ENCODE peak calls at places on chromosomes 3 and 15, in five cellular contexts. N, Y, Z, V and M are unnamed samples.

GRCh38 chr3:3699816-3700633 is 99.2 kb upstream of the LRRN1 start:
- DNase-seq in N (no peak), Y (no peak), Z (no peak), V (no peak), M (no peak)

GRCh38 chr3:124860599-124860998 is 26.6 kb downstream of the ITGB5 start:
- DNase-seq in N (peak; percentile 78), Y (no peak), Z (no peak), V (peak; percentile 96), M (peak; percentile 94)

GRCh38 chr3:72549819-72550581 is 298.2 kb downstream of the SHQ1 start:
- DNase-seq in N (no peak), Y (no peak), Z (no peak), V (no peak), M (no peak)

GRCh38 chr15:41494190-41494921 is 682 bp downstream of the ITPKA start:
- DNase-seq in N (no peak), Y (peak; percentile 19), Z (no peak), V (no peak), M (no peak)

GRCh38 chr3:14725015-14725431 is 50.1 kb downstream of the C3orf20 start:
- DNase-seq in N (peak; percentile 29), Y (no peak), Z (no peak), V (peak; percentile 75), M (peak; percentile 23)

GRCh38 chr3:181384970-181385369 is 326.8 kb upstream of the SOX2 start:
- DNase-seq in N (no peak), Y (no peak), Z (no peak), V (no peak), M (no peak)

GRCh38 chr3:194281766-194282165 is 69.4 kb downstream of the CPN2 start:
- DNase-seq in N (no peak), Y (no peak), Z (peak; percentile 4), V (no peak), M (no peak)

GRCh38 chr3:194407423-194407822 is 8.4 kb upstream of the GP5 start:
- DNase-seq in N (no peak), Y (no peak), Z (no peak), V (peak; percentile 7), M (no peak)

GRCh38 chr3:49623071-49623470 is 51.1 kb upstream of the APEH start:
- DNase-seq in N (no peak), Y (no peak), Z (no peak), V (no peak), M (no peak)

GRCh38 chr3:133937756-133938601 is 42.3 kb upstream of the RAB6B start:
- DNase-seq in N (peak; percentile 12), Y (no peak), Z (no peak), V (no peak), M (no peak)

GRCh38 chr15:50753463-50753862 is 12.0 kb downstream of the SPPL2A start:
- DNase-seq in N (no peak), Y (no peak), Z (no peak), V (no peak), M (no peak)

GRCh38 chr15:88120021-88120420 is 136.5 kb downstream of the NTRK3 start:
- DNase-seq in N (no peak), Y (no peak), Z (no peak), V (no peak), M (no peak)

GRCh38 chr3:195905970-195906864 is 2.1 kb downstream of the TNK2 start:
- DNase-seq in N (no peak), Y (no peak), Z (no peak), V (peak; percentile 69), M (no peak)

GRCh38 chr15:58332676-58333400 is 99.0 kb upstream of the LIPC start:
- DNase-seq in N (no peak), Y (no peak), Z (no peak), V (peak; percentile 94), M (no peak)

GRCh38 chr15:101063891-101064794 is 145.0 kb downstream of the LRRK1 start:
- DNase-seq in N (peak; percentile 25), Y (no peak), Z (no peak), V (no peak), M (no peak)

GRCh38 chr3:81947359-81947758 is 185.9 kb upstream of the GBE1 start:
- DNase-seq in N (no peak), Y (no peak), Z (no peak), V (no peak), M (no peak)

GRCh38 chr3:149717391-149718056 is 34.8 kb downstream of the COMMD2 start:
- DNase-seq in N (peak; percentile 46), Y (no peak), Z (peak; percentile 37), V (peak; percentile 75), M (peak; percentile 66)

GRCh38 chr3:67123914-67124313 is 125.8 kb downstream of the KBTBD8 start:
- DNase-seq in N (no peak), Y (no peak), Z (peak; percentile 45), V (no peak), M (no peak)

GRCh38 chr3:167184511-167184910 is 195.6 kb downstream of the ZBBX start:
- DNase-seq in N (no peak), Y (no peak), Z (no peak), V (no peak), M (no peak)

GRCh38 chr15:92068121-92068520 is 214.6 kb downstream of the SLCO3A1 start:
- DNase-seq in N (no peak), Y (no peak), Z (no peak), V (no peak), M (no peak)

GRCh38 chr15:98714906-98715305 is 66.6 kb downstream of the IGF1R start:
- DNase-seq in N (peak; percentile 69), Y (no peak), Z (no peak), V (no peak), M (no peak)

GRCh38 chr3:183254816-183255730 is 2.0 kb downstream of the B3GNT5 start:
- DNase-seq in N (no peak), Y (no peak), Z (no peak), V (peak; percentile 43), M (no peak)

GRCh38 chr3:149702691-149703426 is 45.0 kb upstream of the WWTR1 start:
- DNase-seq in N (no peak), Y (no peak), Z (no peak), V (peak; percentile 99), M (peak; percentile 81)

GRCh38 chr3:15812183-15812582 is 14.4 kb upstream of the ANKRD28 start:
- DNase-seq in N (no peak), Y (no peak), Z (no peak), V (peak; percentile 37), M (no peak)

GRCh38 chr15:64938192-64938591 is 26.5 kb downstream of the ANKDD1A start:
- DNase-seq in N (no peak), Y (no peak), Z (no peak), V (no peak), M (no peak)

GRCh38 chr15:31130576-31131237 is 29.2 kb upstream of the TRPM1 start:
- DNase-seq in N (no peak), Y (no peak), Z (no peak), V (no peak), M (no peak)

GRCh38 chr3:123660900-123661299 is 76.0 kb upstream of the HACD2 start:
- DNase-seq in N (peak; percentile 92), Y (no peak), Z (no peak), V (peak; percentile 71), M (peak; percentile 96)

GRCh38 chr3:180036678-180037455 is at the start of gene PEX5L:
- DNase-seq in N (peak; percentile 27), Y (peak; percentile 11), Z (peak; percentile 84), V (peak; percentile 42), M (no peak)